ENCODE peak calls at places on chromosomes 2 and 18, in nine cellular contexts. C is effector CD8-positive, alpha-beta T cell; E is endodermal cell; T is activated T-helper 1 cell treated with anti-CD3 and anti-CD28 coated beads, Interleukin-2, amount 50 U/mL, for 16 hours; D is activated T-cell treated with anti-CD3 and anti-CD28 coated beads for 1 hour; L is GM10248; M is activated CD8-positive, alpha-beta memory T cell treated with anti-CD3 and anti-CD28 coated beads for 48 hours; H is endothelial cell; J is activated naive CD4-positive, alpha-beta T cell treated with anti-CD3 and anti-CD28 coated beads, Interleukin-2, amount 10 ng/mL, durations not matched to agents 7 days and 5 days. R is an unnamed sample.

GRCh38 chr2:44952143-44952805 is 10.8 kb downstream of the SIX3 start:
- DNase-seq in C (no peak), E (peak; percentile 92), T (no peak), D (no peak), L (peak; percentile 83), M (no peak), H (peak; percentile 82), J (peak; percentile 34), R (no peak)

GRCh38 chr2:71004356-71004755 is 9.7 kb upstream of the TEX261 start:
- DNase-seq in C (no peak), E (no peak), T (no peak), D (no peak), L (peak; percentile 3), M (no peak), H (no peak), J (no peak), R (no peak)

GRCh38 chr2:165055081-165055879 is 100.0 kb upstream of the SLC38A11 start:
- DNase-seq in C (no peak), E (no peak), T (no peak), D (no peak), L (no peak), M (no peak), H (no peak), J (no peak), R (no peak)

GRCh38 chr2:1254662-1255372 is 158.4 kb upstream of the TPO start:
- DNase-seq in C (no peak), E (no peak), T (no peak), D (no peak), L (no peak), M (no peak), H (no peak), J (no peak), R (no peak)

GRCh38 chr18:58416014-58416703 is 212.7 kb downstream of the ALPK2 start:
- DNase-seq in C (no peak), E (no peak), T (no peak), D (no peak), L (no peak), M (no peak), H (no peak), J (no peak), R (no peak)

GRCh38 chr2:111100765-111101162 is 19.9 kb upstream of the BCL2L11 start:
- DNase-seq in C (no peak), E (no peak), T (no peak), D (no peak), L (peak; percentile 48), M (no peak), H (no peak), J (no peak), R (no peak)

GRCh38 chr2:204003276-204003985 is 66.9 kb downstream of the ICOS start:
- DNase-seq in C (no peak), E (no peak), T (no peak), D (no peak), L (no peak), M (no peak), H (no peak), J (no peak), R (no peak)

GRCh38 chr2:197969391-197969893 is 165.0 kb downstream of the PLCL1 start:
- DNase-seq in C (no peak), E (no peak), T (no peak), D (no peak), L (no peak), M (no peak), H (no peak), J (no peak), R (no peak)

GRCh38 chr18:66752733-66753132 is 148.8 kb upstream of the CDH19 start:
- DNase-seq in C (no peak), E (no peak), T (no peak), D (no peak), L (no peak), M (no peak), H (no peak), J (no peak), R (no peak)

GRCh38 chr2:164948540-164948939 is 6.8 kb downstream of the SLC38A11 start:
- DNase-seq in C (no peak), E (no peak), T (no peak), D (no peak), L (no peak), M (no peak), H (no peak), J (no peak), R (no peak)

GRCh38 chr2:86584164-86584913 is 21.1 kb upstream of the CHMP3 start:
- DNase-seq in C (no peak), E (no peak), T (no peak), D (no peak), L (peak; percentile 24), M (no peak), H (no peak), J (no peak), R (no peak)

GRCh38 chr18:80033181-80034067 is 810 bp upstream of the RBFA start:
- DNase-seq in C (peak; percentile 79), E (no peak), T (peak; percentile 55), D (peak; percentile 58), L (no peak), M (no peak), H (no peak), J (peak; percentile 89), R (no peak)

GRCh38 chr18:58276640-58277456 is 232.8 kb downstream of the NEDD4L start:
- DNase-seq in C (no peak), E (no peak), T (no peak), D (no peak), L (no peak), M (no peak), H (no peak), J (no peak), R (no peak)

GRCh38 chr18:79965119-79965902 is 868 bp downstream of the HSBP1L1 start:
- DNase-seq in C (no peak), E (peak; percentile 76), T (no peak), D (no peak), L (no peak), M (no peak), H (no peak), J (peak; percentile 39), R (peak; percentile 35)

GRCh38 chr2:48738806-48739205 is 16.7 kb downstream of the LHCGR start:
- DNase-seq in C (no peak), E (no peak), T (no peak), D (no peak), L (no peak), M (no peak), H (no peak), J (no peak), R (no peak)

GRCh38 chr2:62814132-62814531 is 108.6 kb downstream of the EHBP1 start:
- DNase-seq in C (no peak), E (no peak), T (no peak), D (no peak), L (no peak), M (no peak), H (no peak), J (no peak), R (no peak)

GRCh38 chr2:196275646-196276352 is 104.4 kb upstream of the STK17B start:
- DNase-seq in C (no peak), E (no peak), T (no peak), D (no peak), L (no peak), M (no peak), H (no peak), J (no peak), R (no peak)